ENCODE peak calls at places on chromosome 22, in ten cellular contexts. M is HT-29; R is nephron progenitor cell; K is T-cell; J is HS-5; D is H9; X is RKO; L is naive thymus-derived CD8-positive, alpha-beta T cell; Q is left cardiac atrium; N is substantia nigra. P is an unnamed sample.
A peak's percentile ranks its signal among the peaks of the same experiment; 100 is the strongest.

GRCh38 chr22:20783844-20784723 is 10.2 kb downstream of the SERPIND1 start:
- DNase-seq in X (peak; percentile 69), K (peak; percentile 24), N (no peak), J (peak; percentile 50), M (peak; percentile 79), R (peak; percentile 33), D (peak; percentile 51), L (peak; percentile 36), Q (no peak), P (peak; percentile 75)

GRCh38 chr22:44547371-44547770 is 49.3 kb upstream of the RTL6 start:
- DNase-seq in D (no peak), M (no peak), L (no peak), Q (no peak), X (no peak), J (no peak), R (no peak), N (no peak), K (no peak), P (no peak)

GRCh38 chr22:32205974-32206773 is 1.3 kb upstream of the RFPL2 start:
- DNase-seq in R (peak; percentile 52), K (no peak), Q (no peak), N (no peak), L (no peak), X (no peak), J (no peak), M (no peak), D (peak; percentile 70), P (no peak)

GRCh38 chr22:49674479-49674830 is 153.2 kb downstream of the BRD1 start:
- DNase-seq in M (no peak), X (no peak), K (no peak), R (no peak), D (no peak), L (no peak), Q (no peak), J (no peak), N (no peak), P (no peak)

GRCh38 chr22:19125474-19126308 is 3.5 kb upstream of the DGCR2 start:
- DNase-seq in X (no peak), N (no peak), Q (no peak), D (no peak), L (no peak), J (no peak), K (no peak), R (no peak), M (no peak), P (no peak)

GRCh38 chr22:22030493-22031182 is 48.1 kb upstream of the TOP3B start:
- DNase-seq in D (peak; percentile 70), J (no peak), Q (peak; percentile 26), N (no peak), X (no peak), M (no peak), L (no peak), R (peak; percentile 36), K (no peak), P (peak; percentile 14)

GRCh38 chr22:48885271-48885918 is 942.3 kb downstream of the BRD1 start:
- DNase-seq in X (no peak), Q (no peak), D (peak; percentile 24), N (no peak), K (no peak), R (no peak), J (no peak), L (peak; percentile 10), M (no peak), P (no peak)

GRCh38 chr22:37639771-37640590 is 512 bp downstream of the SH3BP1 start:
- DNase-seq in M (no peak), L (no peak), Q (no peak), N (no peak), K (no peak), R (peak; percentile 48), D (peak; percentile 58), J (no peak), X (no peak), P (peak; percentile 32)

GRCh38 chr22:29674121-29674520 is 45.7 kb upstream of the CABP7 start:
- DNase-seq in N (no peak), D (no peak), K (no peak), R (no peak), M (no peak), L (no peak), X (no peak), Q (no peak), J (no peak), P (no peak)

GRCh38 chr22:27509132-27509920 is 292.2 kb downstream of the MN1 start:
- DNase-seq in N (no peak), Q (no peak), X (no peak), L (no peak), D (no peak), K (no peak), J (no peak), R (no peak), M (no peak), P (no peak)

GRCh38 chr22:30890689-30891442 is 77.7 kb downstream of the MORC2 start:
- DNase-seq in J (no peak), K (peak; percentile 6), D (peak; percentile 74), M (peak; percentile 33), N (no peak), X (no peak), R (peak; percentile 58), L (peak; percentile 18), Q (no peak), P (peak; percentile 55)

P was measured in epithelial cell of esophagus.